ENCODE peak calls at places on chromosomes 12 and 14, in ten cellular contexts. B is GM13977; Z is neural crest cell; D is WTC11; R is astrocyte of the cerebellum; V is endothelial cell; N is AG04449; C is choroid plexus epithelial cell; K is CD4-positive, alpha-beta T cell; I is glutamatergic neuron. M is an unnamed sample.

GRCh38 chr14:94132285-94132887 is 3.0 kb upstream of the IFI27L2 start:
- DNase-seq in B (peak; percentile 65), Z (peak; percentile 57), D (peak; percentile 50), R (peak; percentile 64), V (peak; percentile 66), N (no peak), C (peak; percentile 81), K (peak; percentile 23), I (peak; percentile 46), M (peak; percentile 74)

GRCh38 chr14:33463731-33464130 is 487.1 kb downstream of the EGLN3 start:
- DNase-seq in B (no peak), Z (no peak), D (no peak), R (peak; percentile 23), V (no peak), N (no peak), C (no peak), K (no peak), I (no peak), M (no peak)

GRCh38 chr12:12562016-12562483 is 613 bp downstream of the DUSP16 start:
- DNase-seq in B (peak; percentile 42), Z (peak; percentile 25), D (peak; percentile 34), R (no peak), V (peak; percentile 31), N (no peak), C (peak; percentile 42), K (peak; percentile 36), I (no peak), M (no peak)

GRCh38 chr12:113899844-113900471 is 66.2 kb downstream of the RBM19 start:
- DNase-seq in B (no peak), Z (peak; percentile 12), D (no peak), R (no peak), V (no peak), N (no peak), C (no peak), K (no peak), I (no peak), M (no peak)

GRCh38 chr14:99971929-99972747 is 93.1 kb upstream of the EVL start:
- DNase-seq in B (no peak), Z (peak; percentile 31), D (peak; percentile 29), R (no peak), V (peak; percentile 23), N (no peak), C (no peak), K (no peak), I (peak; percentile 53), M (no peak)

GRCh38 chr12:107891967-107892366 is 117.5 kb downstream of the ASCL4 start:
- DNase-seq in B (no peak), Z (no peak), D (no peak), R (no peak), V (peak; percentile 34), N (no peak), C (peak; percentile 21), K (no peak), I (no peak), M (no peak)

GRCh38 chr12:2653461-2653965 is 141.3 kb upstream of the FKBP4 start:
- DNase-seq in B (no peak), Z (no peak), D (peak; percentile 7), R (no peak), V (no peak), N (no peak), C (no peak), K (no peak), I (no peak), M (no peak)

GRCh38 chr12:11884661-11885060 is 186.1 kb upstream of the BCL2L14 start:
- DNase-seq in B (no peak), Z (no peak), D (no peak), R (no peak), V (no peak), N (no peak), C (no peak), K (no peak), I (no peak), M (no peak)

GRCh38 chr12:3035171-3035570 is 42.0 kb upstream of the TSPAN9 start:
- DNase-seq in B (no peak), Z (no peak), D (no peak), R (no peak), V (peak; percentile 39), N (no peak), C (peak; percentile 44), K (no peak), I (no peak), M (no peak)

GRCh38 chr14:51095854-51096823 is 1.2 kb upstream of the TRIM9 start:
- DNase-seq in B (no peak), Z (no peak), D (no peak), R (no peak), V (peak; percentile 19), N (no peak), C (peak; percentile 59), K (no peak), I (peak; percentile 18), M (no peak)

GRCh38 chr12:71392521-71393145 is 47.0 kb upstream of the LGR5 start:
- DNase-seq in B (peak; percentile 66), Z (peak; percentile 1), D (no peak), R (peak; percentile 57), V (no peak), N (peak; percentile 50), C (peak; percentile 93), K (no peak), I (no peak), M (peak; percentile 37)

GRCh38 chr14:29028973-29029582 is 262.5 kb downstream of the FOXG1 start:
- DNase-seq in B (no peak), Z (no peak), D (peak; percentile 60), R (no peak), V (no peak), N (no peak), C (peak; percentile 57), K (no peak), I (no peak), M (peak; percentile 50)

GRCh38 chr12:119005085-119005484 is 23.7 kb downstream of the SRRM4 start:
- DNase-seq in B (no peak), Z (no peak), D (no peak), R (no peak), V (no peak), N (no peak), C (no peak), K (no peak), I (no peak), M (no peak)

GRCh38 chr14:55721353-55721752 is 141.3 kb downstream of the KTN1 start:
- DNase-seq in B (no peak), Z (no peak), D (no peak), R (peak; percentile 94), V (no peak), N (peak; percentile 52), C (peak; percentile 96), K (no peak), I (no peak), M (peak; percentile 55)

GRCh38 chr14:93715279-93715927 is 72.9 kb downstream of the PRIMA1 start:
- DNase-seq in B (peak; percentile 13), Z (no peak), D (no peak), R (no peak), V (no peak), N (no peak), C (no peak), K (no peak), I (no peak), M (no peak)

GRCh38 chr14:101582294-101582693 is 21.0 kb downstream of the DIO3 start:
- DNase-seq in B (no peak), Z (no peak), D (no peak), R (no peak), V (no peak), N (no peak), C (no peak), K (no peak), I (no peak), M (no peak)
- TF ChIP-seq CTCF in B (no peak), Z (no peak), D (no peak), R (no peak), V (no peak), N (no peak), C (no peak), K (no peak), I (no peak), M (no peak)

DNA sequence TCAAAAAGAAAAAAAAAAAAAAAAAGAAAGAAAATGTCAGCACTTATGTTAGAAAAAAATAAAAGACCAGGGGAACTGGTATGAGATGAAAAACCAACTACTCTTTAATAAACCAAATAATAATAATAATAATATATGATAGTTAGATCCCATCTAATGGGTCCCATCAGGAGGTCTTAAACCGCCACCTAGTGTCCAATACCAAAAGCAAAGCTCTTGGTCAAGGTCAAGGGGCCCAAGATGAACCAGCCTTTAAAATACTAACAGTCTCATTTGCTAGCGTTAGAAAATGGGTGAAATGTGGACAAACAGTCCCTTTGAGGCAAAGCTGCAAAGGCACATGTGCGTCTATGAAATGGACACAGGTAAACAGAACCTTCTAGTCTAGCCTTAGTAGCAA is 12.3 kb downstream of the BRAP start:
- DNase-seq in B (no peak), Z (no peak), D (no peak), R (no peak), V (no peak), N (no peak), C (peak; percentile 71), K (no peak), I (no peak), M (peak; percentile 23)
- TF ChIP-seq CTCF in B (peak; percentile 39), Z (peak; percentile 54), D (peak; percentile 20), R (peak; percentile 60), V (no peak), N (peak; percentile 40), C (peak; percentile 77), K (no peak), I (peak; percentile 53), M (no peak)

GRCh38 chr12:42386310-42386709 is 60.3 kb downstream of the PPHLN1 start:
- DNase-seq in B (no peak), Z (no peak), D (no peak), R (no peak), V (no peak), N (no peak), C (no peak), K (no peak), I (no peak), M (no peak)
- TF ChIP-seq CTCF in B (no peak), Z (no peak), D (no peak), R (no peak), V (no peak), N (no peak), C (no peak), K (no peak), I (no peak), M (no peak)

GRCh38 chr14:67765192-67765834 is 51.1 kb downstream of the ZFYVE26 start:
- DNase-seq in B (no peak), Z (no peak), D (no peak), R (no peak), V (no peak), N (no peak), C (no peak), K (no peak), I (no peak), M (peak; percentile 43)

GRCh38 chr14:67768219-67768618 is 48.2 kb downstream of the ZFYVE26 start:
- DNase-seq in B (no peak), Z (no peak), D (no peak), R (no peak), V (no peak), N (no peak), C (no peak), K (no peak), I (no peak), M (no peak)

GRCh38 chr14:67764496-67764895 is 51.9 kb downstream of the ZFYVE26 start:
- DNase-seq in B (no peak), Z (no peak), D (no peak), R (no peak), V (no peak), N (no peak), C (no peak), K (no peak), I (no peak), M (peak; percentile 28)

GRCh38 chr14:67763158-67763822 is 53.1 kb downstream of the ZFYVE26 start:
- DNase-seq in B (no peak), Z (no peak), D (no peak), R (no peak), V (no peak), N (no peak), C (peak; percentile 4), K (no peak), I (no peak), M (peak; percentile 29)

GRCh38 chr14:67766035-67766680 is 50.2 kb downstream of the ZFYVE26 start:
- DNase-seq in B (no peak), Z (no peak), D (no peak), R (no peak), V (no peak), N (no peak), C (no peak), K (no peak), I (no peak), M (no peak)
- TF ChIP-seq CTCF in B (no peak), Z (no peak), D (no peak), R (no peak), V (no peak), N (no peak), C (no peak), K (no peak), I (no peak), M (no peak)

M was measured in Calu3.